ENCODE peak calls at places on chromosomes 12 and 14, in ten cellular contexts. S is activated B cell treated with CpG ODN at 0.5 μM for 24 hours, O is HFF-Myc, U is ovary, H is EL, E is cardiac muscle cell, R is spleen, K is NCI-H1417, N is HuH-7.5, J is HT1080. V is an unnamed sample.

GRCh38 chr14:79201545-79202247 is 1009.6 kb downstream of the DIO2 start:
- DNase-seq in S (no peak), J (no peak), K (no peak), U (no peak), O (no peak), H (no peak), R (no peak), E (no peak), N (no peak), V (no peak)

GRCh38 chr14:37641117-37641516 is 45.7 kb downstream of the TTC6 start:
- DNase-seq in E (no peak), R (no peak), H (no peak), S (no peak), N (no peak), U (no peak), O (no peak), K (no peak), J (no peak), V (no peak)

GRCh38 chr12:46891306-46891705 is 65.5 kb upstream of the SLC38A4 start:
- DNase-seq in E (no peak), U (no peak), H (peak; percentile 70), N (no peak), K (no peak), R (no peak), O (no peak), J (no peak), S (no peak), V (no peak)

GRCh38 chr12:80032967-80033366 is 66.4 kb upstream of the OTOGL start:
- DNase-seq in O (no peak), H (peak; percentile 1), E (no peak), S (no peak), U (no peak), N (no peak), J (no peak), K (no peak), R (no peak), V (no peak)

GRCh38 chr14:31829256-31829923 is 247.7 kb upstream of the ARHGAP5 start:
- DNase-seq in K (no peak), N (no peak), U (no peak), H (peak; percentile 75), J (peak; percentile 67), R (no peak), E (no peak), O (peak; percentile 75), S (no peak), V (no peak)

GRCh38 chr12:79884401-79885006 is 50.4 kb downstream of the PPP1R12A start:
- DNase-seq in U (no peak), K (no peak), H (no peak), O (no peak), N (no peak), S (no peak), E (no peak), R (no peak), J (no peak), V (no peak)

GRCh38 chr12:78916845-78917480 is 52.4 kb downstream of the SYT1 start:
- DNase-seq in E (no peak), S (no peak), R (no peak), J (peak; percentile 85), H (peak; percentile 49), K (no peak), N (no peak), O (no peak), U (no peak), V (no peak)

GRCh38 chr12:81263072-81263471 is 185.2 kb downstream of the ACSS3 start:
- DNase-seq in O (no peak), E (no peak), N (no peak), K (no peak), S (no peak), R (no peak), H (no peak), J (no peak), U (no peak), V (no peak)

GRCh38 chr14:63229330-63230059 is 25.3 kb downstream of the RHOJ start:
- DNase-seq in H (no peak), S (no peak), N (no peak), O (no peak), E (no peak), U (no peak), J (no peak), K (no peak), R (no peak), V (no peak)

GRCh38 chr14:105126970-105127307 is 41.6 kb downstream of the JAG2 start:
- DNase-seq in K (no peak), S (no peak), H (no peak), N (no peak), U (no peak), J (no peak), O (no peak), R (no peak), E (no peak), V (peak; percentile 22)

GRCh38 chr12:1588574-1588944 is 5.8 kb downstream of the FBXL14 start:
- DNase-seq in J (no peak), U (no peak), E (no peak), N (no peak), R (no peak), K (no peak), O (no peak), S (no peak), H (no peak), V (no peak)

GRCh38 chr12:54578778-54579177 is 9.7 kb downstream of the PPP1R1A start:
- DNase-seq in N (no peak), J (no peak), O (no peak), K (no peak), R (no peak), S (no peak), U (no peak), H (no peak), E (no peak), V (no peak)

GRCh38 chr12:121514184-121514742 is 66.6 kb downstream of the KDM2B start:
- DNase-seq in R (peak; percentile 80), U (no peak), J (no peak), H (no peak), K (no peak), S (peak; percentile 52), O (no peak), N (no peak), E (no peak), V (no peak)

GRCh38 chr12:96220902-96221301 is 26.7 kb downstream of the ELK3 start:
- DNase-seq in K (no peak), H (peak; percentile 64), J (no peak), U (no peak), S (no peak), E (peak; percentile 35), N (no peak), R (no peak), O (no peak), V (no peak)

GRCh38 chr14:68474741-68475140 is 318.1 kb downstream of the ZFP36L1 start:
- DNase-seq in R (no peak), S (no peak), O (no peak), N (no peak), J (no peak), U (no peak), K (no peak), H (no peak), E (no peak), V (no peak)

GRCh38 chr12:67590122-67590795 is 58.3 kb upstream of the DYRK2 start:
- DNase-seq in H (no peak), U (no peak), J (no peak), E (no peak), R (no peak), K (no peak), S (no peak), N (no peak), O (no peak), V (no peak)